ENCODE peak calls at places on chromosomes 16 and 17, in six cellular contexts. S, L, D, I, Y and K are unnamed samples.

GRCh38 chr17:78737332-78737731 is 44.7 kb downstream of the CYTH1 start:
- DNase-seq in I (peak), D (peak), S (no peak), Y (no peak), L (no peak), K (no peak)

GRCh38 chr16:85086347-85087291 is 25.7 kb downstream of the CIBAR2 start:
- DNase-seq in S (peak), Y (peak), L (peak), D (no peak), I (peak), K (peak)

GRCh38 chr17:81918762-81919545 is 978 bp upstream of the SIRT7 start:
- DNase-seq in S (no peak), I (peak), D (no peak), Y (no peak), L (no peak), K (no peak)

GRCh38 chr17:9402590-9403199 is 172.9 kb downstream of the STX8 start:
- DNase-seq in L (no peak), S (no peak), I (peak), D (no peak), Y (peak), K (no peak)

GRCh38 chr17:74271902-74272563 is 2.0 kb upstream of the DNAI2 start:
- DNase-seq in S (no peak), L (peak), D (no peak), Y (no peak), I (no peak), K (no peak)

GRCh38 chr16:22007509-22008214 is at the start of gene MOSMO:
- DNase-seq in I (peak), Y (peak), S (peak), D (peak), L (peak), K (no peak)

GRCh38 chr16:1183235-1183907 is 30.5 kb downstream of the CACNA1H start:
- DNase-seq in S (no peak), L (peak), D (no peak), Y (peak), I (no peak), K (peak)

GRCh38 chr16:20023190-20023589 is 50.5 kb downstream of the GPR139 start:
- DNase-seq in Y (peak), S (no peak), L (no peak), D (no peak), I (no peak), K (no peak)

GRCh38 chr16:49441366-49441780 is 67.8 kb downstream of the C16orf78 start:
- DNase-seq in D (peak), L (no peak), I (peak), S (peak), Y (no peak), K (peak)

GRCh38 chr16:22065252-22065651 is 27.1 kb upstream of the VWA3A start:
- DNase-seq in Y (no peak), I (no peak), S (no peak), D (no peak), L (no peak), K (no peak)

GRCh38 chr16:2512920-2513404 is 790 bp upstream of the ATP6V0C start:
- DNase-seq in S (no peak), I (no peak), Y (no peak), L (no peak), D (no peak), K (no peak)

GRCh38 chr16:48317614-48318013 is 67.6 kb downstream of the SIAH1 start:
- DNase-seq in S (no peak), I (no peak), L (no peak), D (no peak), Y (peak), K (no peak)

GRCh38 chr17:72613411-72614292 is 478.8 kb downstream of the SLC39A11 start:
- DNase-seq in Y (peak), S (no peak), I (peak), L (no peak), D (no peak), K (no peak)

GRCh38 chr17:8754890-8755289 is 3.5 kb downstream of the SPDYE4 start:
- DNase-seq in I (no peak), D (no peak), S (no peak), Y (no peak), L (no peak), K (no peak)

GRCh38 chr17:55402374-55402773 is 19.3 kb downstream of the MMD start:
- DNase-seq in Y (no peak), D (no peak), L (no peak), S (no peak), I (no peak), K (no peak)

GRCh38 chr17:43402567-43402966 is 3.8 kb downstream of the ARL4D start:
- DNase-seq in I (no peak), Y (no peak), D (no peak), S (no peak), L (no peak), K (no peak)

GRCh38 chr16:49431591-49432290 is 58.1 kb downstream of the C16orf78 start:
- DNase-seq in D (no peak), S (no peak), I (no peak), Y (no peak), L (no peak), K (no peak)

GRCh38 chr17:49521088-49521450 is 26.0 kb downstream of the NGFR start:
- DNase-seq in Y (no peak), D (no peak), L (no peak), S (no peak), I (no peak), K (no peak)

GRCh38 chr16:85306071-85306792 is 194.0 kb upstream of the CIBAR2 start:
- DNase-seq in S (peak), I (peak), D (no peak), L (peak), Y (peak), K (peak)

GRCh38 chr16:51637744-51638100 is 486.7 kb upstream of the SALL1 start:
- DNase-seq in I (no peak), D (no peak), S (no peak), L (no peak), Y (no peak), K (no peak)

GRCh38 chr17:14427914-14428639 is 127.2 kb downstream of the HS3ST3B1 start:
- DNase-seq in Y (no peak), S (no peak), L (no peak), I (peak), D (no peak), K (peak)